ENCODE peak calls at places on chromosomes 2 and 18, in ten cellular contexts. F is activated naive CD8-positive, alpha-beta T cell treated with anti-CD3 and anti-CD28 coated beads, Interleukin-2, amount 10 ng/mL, durations not matched to agents 7 days and 5 days; H is cardiac fibroblast; S is stimulated activated CD8-positive, alpha-beta memory T cell treated with anti-CD3 and anti-CD28 coated beads, Interleukin-4, amount 100 ng/mL, for 24 hours; E is T-helper 22 cell; A is NCI-H774; I is neuronal stem cell; N is MV-4-11; L is endothelial cell; T is GDM1. W is an unnamed sample.
A peak's percentile ranks its signal among the peaks of the same experiment; 100 is the strongest.

GRCh38 chr2:161166538-161167409 is 6.5 kb downstream of the TANK start:
- DNase-seq in F (no peak), H (no peak), S (peak; percentile 42), E (peak; percentile 36), A (no peak), I (no peak), N (peak; percentile 58), L (no peak), T (no peak), W (no peak)

GRCh38 chr2:218368621-218369153 is 12.0 kb downstream of the CATIP start:
- DNase-seq in F (no peak), H (peak; percentile 29), S (no peak), E (no peak), A (peak; percentile 41), I (no peak), N (no peak), L (no peak), T (no peak), W (no peak)

GRCh38 chr2:239898292-239898925 is 126.7 kb downstream of the NDUFA10 start:
- DNase-seq in F (no peak), H (no peak), S (no peak), E (no peak), A (no peak), I (no peak), N (no peak), L (no peak), T (no peak), W (no peak)

GRCh38 chr18:59357928-59358327 is 1.1 kb downstream of the LMAN1 start:
- DNase-seq in F (no peak), H (peak; percentile 63), S (no peak), E (no peak), A (no peak), I (no peak), N (no peak), L (no peak), T (no peak), W (no peak)

GRCh38 chr2:169716229-169716886 is 17.3 kb upstream of the KLHL23 start:
- DNase-seq in F (no peak), H (peak; percentile 57), S (no peak), E (no peak), A (peak; percentile 29), I (no peak), N (no peak), L (no peak), T (no peak), W (no peak)

GRCh38 chr2:171436307-171436706 is 2.3 kb downstream of the DCAF17 start:
- DNase-seq in F (no peak), H (peak; percentile 59), S (no peak), E (no peak), A (no peak), I (no peak), N (peak; percentile 6), L (no peak), T (no peak), W (no peak)

GRCh38 chr2:36704475-36705150 is 8.1 kb downstream of the VIT start:
- DNase-seq in F (no peak), H (no peak), S (no peak), E (no peak), A (no peak), I (no peak), N (no peak), L (no peak), T (no peak), W (no peak)

GRCh38 chr18:72376256-72376655 is 167.9 kb downstream of the CBLN2 start:
- DNase-seq in F (no peak), H (no peak), S (no peak), E (no peak), A (no peak), I (no peak), N (no peak), L (no peak), T (no peak), W (peak; percentile 60)

GRCh38 chr2:9336534-9337354 is 86.6 kb downstream of the ITGB1BP1 start:
- DNase-seq in F (no peak), H (peak; percentile 93), S (no peak), E (no peak), A (peak; percentile 81), I (no peak), N (no peak), L (no peak), T (no peak), W (no peak)

GRCh38 chr2:151844217-151844896 is 16.1 kb upstream of the ARL5A start:
- DNase-seq in F (no peak), H (peak; percentile 40), S (no peak), E (no peak), A (no peak), I (no peak), N (peak; percentile 78), L (no peak), T (no peak), W (peak; percentile 73)

GRCh38 chr2:234823877-234824376 is 127.9 kb upstream of the SH3BP4 start:
- DNase-seq in F (no peak), H (peak; percentile 95), S (no peak), E (no peak), A (no peak), I (peak; percentile 29), N (no peak), L (no peak), T (no peak), W (no peak)

GRCh38 chr18:41645600-41646360 is 309.3 kb upstream of the PIK3C3 start:
- DNase-seq in F (no peak), H (no peak), S (no peak), E (no peak), A (no peak), I (no peak), N (peak; percentile 85), L (no peak), T (no peak), W (peak; percentile 81)

GRCh38 chr2:216210711-216211131 is 101.6 kb downstream of the XRCC5 start:
- DNase-seq in F (no peak), H (peak; percentile 41), S (no peak), E (no peak), A (no peak), I (no peak), N (peak; percentile 39), L (peak; percentile 9), T (no peak), W (peak; percentile 56)

GRCh38 chr18:76348267-76349066 is 146.6 kb downstream of the ZNF516 start:
- DNase-seq in F (no peak), H (no peak), S (no peak), E (no peak), A (peak; percentile 60), I (no peak), N (no peak), L (no peak), T (no peak), W (no peak)

GRCh38 chr2:11873346-11873745 is 126.9 kb downstream of the LPIN1 start:
- DNase-seq in F (no peak), H (no peak), S (no peak), E (no peak), A (no peak), I (no peak), N (peak; percentile 58), L (no peak), T (no peak), W (no peak)

GRCh38 chr2:105396254-105397024 is 2.4 kb downstream of the FHL2 start:
- DNase-seq in F (no peak), H (peak; percentile 88), S (peak; percentile 22), E (no peak), A (no peak), I (no peak), N (no peak), L (no peak), T (no peak), W (no peak)

GRCh38 chr2:133424876-133425275 is 143.4 kb downstream of the NCKAP5 start:
- DNase-seq in F (no peak), H (no peak), S (no peak), E (no peak), A (no peak), I (no peak), N (no peak), L (no peak), T (no peak), W (no peak)

GRCh38 chr18:27540126-27540525 is 355.0 kb upstream of the CHST9 start:
- DNase-seq in F (no peak), H (no peak), S (no peak), E (no peak), A (no peak), I (peak; percentile 32), N (no peak), L (no peak), T (no peak), W (no peak)

W was measured in Kasumi-1.